ENCODE peak calls at places on chromosomes 12 and 14, in ten cellular contexts. K, R, M, L, J, P, Q, S, Z and T are unnamed samples.

GRCh38 chr14:46902837-46903236 is 251.3 kb upstream of the RPL10L start:
- DNase-seq in K (no peak), Z (no peak), J (no peak), P (no peak), Q (no peak), R (no peak), M (no peak), S (no peak), L (no peak), T (no peak)

GRCh38 chr14:103868242-103868897 is 21.0 kb upstream of the PPP1R13B start:
- DNase-seq in S (no peak), P (no peak), J (no peak), Q (no peak), K (no peak), Z (no peak), M (no peak), R (no peak), L (no peak), T (no peak)

GRCh38 chr12:66600805-66601392 is 78.0 kb downstream of the GRIP1 start:
- DNase-seq in K (no peak), M (no peak), P (no peak), S (no peak), J (no peak), R (no peak), Q (no peak), L (no peak), Z (no peak), T (no peak)

GRCh38 chr14:52299692-52300278 is 14.3 kb upstream of the PTGER2 start:
- DNase-seq in L (no peak), M (peak), R (no peak), S (peak), K (no peak), Z (no peak), P (no peak), J (peak), Q (peak), T (no peak)

GRCh38 chr14:103679351-103679750 is 35.9 kb downstream of the XRCC3 start:
- DNase-seq in Q (peak), R (peak), K (no peak), L (no peak), S (peak), P (no peak), J (peak), Z (peak), M (no peak), T (no peak)

GRCh38 chr14:84806627-84807026 is 723.3 kb upstream of the FLRT2 start:
- DNase-seq in L (no peak), R (no peak), S (no peak), Q (peak), K (no peak), P (no peak), M (no peak), Z (no peak), J (no peak), T (peak)

GRCh38 chr12:6222009-6222702 is 22.0 kb downstream of the CD9 start:
- DNase-seq in S (no peak), P (no peak), M (peak), R (no peak), K (no peak), L (no peak), J (peak), Z (no peak), Q (no peak), T (no peak)

GRCh38 chr14:92490239-92490959 is 23.2 kb upstream of the RIN3 start:
- DNase-seq in K (no peak), R (no peak), Q (no peak), S (no peak), L (peak), M (no peak), P (no peak), J (peak), Z (no peak), T (no peak)

GRCh38 chr14:99733551-99734405 is 49.7 kb downstream of the CYP46A1 start:
- DNase-seq in K (no peak), J (peak), L (peak), P (no peak), R (no peak), Q (no peak), S (no peak), M (no peak), Z (peak), T (no peak)

GRCh38 chr12:2973566-2973965 is 14.4 kb downstream of the TEAD4 start:
- DNase-seq in R (no peak), S (no peak), M (no peak), Q (no peak), J (no peak), Z (no peak), K (no peak), P (no peak), L (no peak), T (no peak)

GRCh38 chr12:107477946-107478610 is 207.5 kb upstream of the PWP1 start:
- DNase-seq in L (no peak), R (no peak), Q (no peak), J (no peak), Z (no peak), S (no peak), K (no peak), M (no peak), P (no peak), T (no peak)

GRCh38 chr14:36268957-36269734 is 51.3 kb downstream of the MBIP start:
- DNase-seq in R (no peak), M (no peak), S (no peak), J (no peak), K (no peak), P (no peak), Q (no peak), Z (no peak), L (no peak), T (no peak)

GRCh38 chr12:117587646-117588287 is 226.3 kb upstream of the NOS1 start:
- DNase-seq in S (peak), K (no peak), R (no peak), J (peak), P (no peak), M (no peak), Z (peak), L (no peak), Q (peak), T (no peak)

GRCh38 chr12:109518820-109519665 is 41.6 kb downstream of the UBE3B start:
- DNase-seq in J (peak), M (no peak), P (peak), L (peak), Z (peak), R (no peak), S (peak), Q (peak), K (no peak), T (peak)

GRCh38 chr14:70952485-70952884 is 45.2 kb downstream of the PCNX1 start:
- DNase-seq in J (no peak), S (no peak), R (no peak), Z (no peak), M (no peak), Q (no peak), P (no peak), L (no peak), K (no peak), T (no peak)

GRCh38 chr12:57765003-57765697 is 1.7 kb downstream of the CYP27B1 start:
- DNase-seq in L (no peak), Q (peak), R (no peak), J (peak), P (no peak), S (peak), Z (no peak), K (no peak), M (no peak), T (no peak)

GRCh38 chr14:39768579-39768978 is 336.3 kb upstream of the FBXO33 start:
- DNase-seq in M (no peak), R (peak), J (no peak), L (no peak), Q (no peak), K (no peak), P (no peak), Z (no peak), S (peak), T (no peak)

GRCh38 chr12:123761841-123762714 is at the start of gene DNAH10:
- DNase-seq in Q (peak), M (no peak), K (no peak), J (peak), L (no peak), P (no peak), Z (no peak), S (peak), R (peak), T (no peak)

GRCh38 chr14:74915826-74916225 is 7.2 kb downstream of the RPS6KL1 start:
- DNase-seq in Q (no peak), L (no peak), R (no peak), K (no peak), Z (no peak), J (no peak), M (no peak), S (no peak), P (no peak), T (no peak)

GRCh38 chr12:45051490-45052105 is 699 bp upstream of the DBX2 start:
- DNase-seq in Z (no peak), Q (peak), L (no peak), J (no peak), S (no peak), P (no peak), R (no peak), K (no peak), M (no peak), T (peak)

GRCh38 chr12:102876883-102877282 is 40.2 kb downstream of the PAH start:
- DNase-seq in S (no peak), K (no peak), P (no peak), L (no peak), Z (no peak), J (no peak), Q (no peak), R (no peak), M (no peak), T (no peak)

GRCh38 chr12:118694128-118694775 is 287.1 kb upstream of the SRRM4 start:
- DNase-seq in R (no peak), S (no peak), L (no peak), M (no peak), J (no peak), K (no peak), P (no peak), Q (no peak), Z (peak), T (no peak)

GRCh38 chr12:117540011-117540410 is 178.6 kb upstream of the NOS1 start:
- DNase-seq in Q (no peak), R (no peak), L (no peak), S (no peak), Z (no peak), K (no peak), M (no peak), J (no peak), P (no peak), T (no peak)

GRCh38 chr14:92958373-92959188 is 35.6 kb downstream of the CHGA start:
- DNase-seq in R (no peak), K (no peak), J (no peak), P (no peak), L (no peak), Z (no peak), Q (no peak), S (no peak), M (no peak), T (no peak)

GRCh38 chr12:111405856-111406473 is at the start of gene SH2B3:
- DNase-seq in Q (no peak), P (no peak), J (no peak), L (no peak), Z (no peak), R (no peak), M (no peak), K (no peak), S (no peak), T (no peak)

GRCh38 chr12:70745066-70745465 is 107.8 kb upstream of the PTPRB start:
- DNase-seq in J (no peak), Q (no peak), Z (no peak), M (no peak), P (no peak), S (no peak), R (no peak), K (no peak), L (no peak), T (no peak)

GRCh38 chr12:131452444-131452860 is 258.4 kb upstream of the SFSWAP start:
- DNase-seq in L (no peak), Z (no peak), Q (no peak), P (no peak), R (no peak), K (no peak), M (no peak), S (peak), J (peak), T (no peak)

GRCh38 chr12:62983594-62983993 is 48.6 kb upstream of the PPM1H start:
- DNase-seq in P (no peak), R (no peak), M (no peak), Q (peak), J (no peak), S (peak), K (no peak), Z (no peak), L (no peak), T (no peak)

GRCh38 chr14:105582639-105583038 is 56.3 kb downstream of the TMEM121 start:
- DNase-seq in S (peak), Q (no peak), J (no peak), R (no peak), M (peak), K (no peak), P (no peak), Z (no peak), L (no peak), T (no peak)

GRCh38 chr12:43776498-43776897 is 17.7 kb downstream of the IRAK4 start:
- DNase-seq in R (no peak), M (no peak), L (no peak), K (no peak), S (peak), J (no peak), Q (peak), P (no peak), Z (no peak), T (no peak)

GRCh38 chr14:57574617-57575288 is 81.1 kb upstream of the CCDC198 start:
- DNase-seq in J (no peak), R (no peak), P (no peak), K (no peak), S (no peak), M (no peak), Z (no peak), L (no peak), Q (peak), T (no peak)

GRCh38 chr12:131318045-131318685 is 364.5 kb downstream of the ADGRD1 start:
- DNase-seq in K (no peak), J (no peak), L (no peak), Q (no peak), M (no peak), R (no peak), P (no peak), Z (no peak), S (no peak), T (no peak)

GRCh38 chr12:70122804-70123203 is 120.4 kb upstream of the CNOT2 start:
- DNase-seq in L (no peak), P (no peak), Q (no peak), J (no peak), R (no peak), S (no peak), M (no peak), K (no peak), Z (no peak), T (no peak)

GRCh38 chr12:51865757-51866270 is 17.3 kb upstream of the FIGNL2 start:
- DNase-seq in K (no peak), L (no peak), J (no peak), Z (no peak), M (no peak), R (no peak), S (no peak), Q (no peak), P (no peak), T (no peak)

DNA sequence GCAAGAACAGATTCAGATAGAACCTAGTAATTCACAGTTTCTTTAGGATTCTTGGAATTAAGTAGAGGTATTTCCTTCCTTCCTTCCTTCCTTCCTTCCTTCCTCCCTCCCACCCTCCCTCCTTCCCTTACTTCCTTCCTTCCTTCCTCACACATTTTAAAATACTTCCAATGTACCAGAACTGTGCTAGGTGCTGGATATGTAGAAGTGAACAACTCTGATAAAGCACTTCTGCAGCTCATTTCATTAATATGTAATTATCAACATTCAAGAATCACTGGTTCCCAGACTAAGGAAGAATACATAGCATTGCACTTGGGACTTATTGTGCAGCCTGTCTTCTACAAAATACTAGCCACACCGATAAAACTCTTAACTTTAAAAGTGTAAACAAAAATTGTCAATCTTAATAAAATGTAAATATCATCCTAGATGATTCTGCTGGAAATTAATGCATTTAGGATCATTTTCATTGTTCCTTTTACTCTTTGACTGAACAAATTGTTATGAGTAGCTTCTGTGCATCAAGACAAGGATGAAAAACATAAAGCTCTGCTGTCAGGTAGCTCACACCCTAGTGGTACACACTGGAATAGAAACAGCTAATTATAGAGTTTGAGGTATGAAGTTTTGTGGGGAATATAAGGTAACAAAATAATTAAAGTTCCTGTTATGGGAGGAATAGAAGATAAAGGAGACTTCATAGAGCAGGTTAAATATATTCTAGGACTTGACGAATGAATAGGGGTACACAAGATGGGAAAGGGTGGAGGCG is 99.9 kb upstream of the MYF6 start:
- DNase-seq in L (no peak), R (no peak), K (no peak), M (no peak), J (no peak), Q (no peak), S (no peak), P (no peak), Z (no peak), T (no peak)
- H3K4me3 ChIP-seq in L (no peak), R (no peak), K (no peak), M (no peak), J (no peak), Q (no peak), S (no peak), P (no peak), Z (no peak), T (no peak)

GRCh38 chr14:65864993-65865392 is 452.5 kb downstream of the FUT8 start:
- DNase-seq in K (no peak), Q (no peak), Z (no peak), P (no peak), S (no peak), R (no peak), L (no peak), M (no peak), J (no peak), T (no peak)
- H3K4me3 ChIP-seq in K (no peak), Q (no peak), Z (no peak), P (no peak), S (no peak), R (no peak), L (no peak), M (no peak), J (no peak), T (no peak)

GRCh38 chr14:22600027-22600426 is 1.9 kb downstream of the ABHD4 start:
- DNase-seq in S (no peak), M (no peak), L (no peak), Z (no peak), J (no peak), P (no peak), R (no peak), K (no peak), Q (no peak), T (no peak)
- H3K4me3 ChIP-seq in S (no peak), M (peak), L (no peak), Z (no peak), J (peak), P (no peak), R (peak), K (no peak), Q (no peak), T (no peak)

GRCh38 chr12:112979281-112979680 is 962 bp downstream of the OAS2 start:
- DNase-seq in Q (no peak), S (peak), M (no peak), R (peak), J (peak), L (peak), K (no peak), Z (peak), P (no peak), T (no peak)
- H3K4me3 ChIP-seq in Q (peak), S (peak), M (no peak), R (peak), J (peak), L (peak), K (peak), Z (peak), P (no peak), T (no peak)

DNA sequence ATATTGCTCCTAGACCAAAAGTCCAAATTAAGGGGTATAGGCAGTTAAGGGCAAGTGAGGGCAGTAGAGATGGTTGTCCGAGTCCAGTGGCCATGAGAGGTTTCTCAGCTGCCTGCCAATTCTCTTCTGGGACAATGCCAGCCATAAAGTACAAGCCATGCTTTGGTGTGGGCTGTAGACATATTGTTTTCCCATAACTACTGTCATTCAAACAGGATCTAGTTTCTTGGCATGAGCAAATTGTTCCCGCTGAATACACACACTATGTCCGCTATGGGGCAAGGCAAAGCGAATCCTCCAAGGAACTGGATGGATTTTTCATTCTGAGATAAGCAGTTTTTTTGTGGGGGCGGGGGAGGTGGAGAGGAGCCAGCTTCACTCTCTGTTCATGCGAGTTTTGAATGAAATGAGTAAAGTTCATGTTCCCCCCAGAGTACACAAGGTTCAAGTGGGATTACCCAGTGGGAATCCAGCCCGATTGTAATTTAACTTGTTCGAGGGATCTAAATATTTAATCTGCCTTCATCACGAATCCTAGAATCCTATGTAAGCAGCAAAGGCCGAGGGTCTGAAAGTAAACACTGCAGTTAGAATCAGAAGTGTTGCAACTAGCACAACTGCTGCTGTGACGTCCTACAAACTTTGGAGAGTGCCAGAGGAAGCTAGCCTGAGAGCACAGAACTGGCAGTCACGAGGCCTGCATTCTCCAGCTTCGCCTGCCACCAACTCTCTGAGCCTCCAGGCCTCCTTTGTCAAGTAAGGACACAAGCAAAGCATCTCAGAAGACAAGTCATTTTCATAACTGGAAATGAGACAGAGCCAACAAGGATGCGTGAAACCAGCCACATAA is 137.0 kb downstream of the CRADD start:
- DNase-seq in M (no peak), L (peak), J (peak), P (peak), Z (peak), S (peak), K (no peak), R (no peak), Q (peak), T (no peak)
- H3K4me3 ChIP-seq in M (no peak), L (no peak), J (no peak), P (no peak), Z (no peak), S (no peak), K (no peak), R (no peak), Q (no peak), T (no peak)

GRCh38 chr12:7628401-7628961 is 37.2 kb downstream of the APOBEC1 start:
- DNase-seq in Q (no peak), R (no peak), M (no peak), K (no peak), S (no peak), L (no peak), Z (no peak), P (no peak), J (no peak), T (no peak)
- H3K4me3 ChIP-seq in Q (no peak), R (no peak), M (no peak), K (no peak), S (no peak), L (no peak), Z (no peak), P (no peak), J (no peak), T (no peak)